ENCODE peak calls at places on chromosomes 7 and 10, in four cellular contexts. One of them, this sample, is unnamed.

GRCh38 chr10:44261296-44261695 is 123.6 kb downstream of the CXCL12 start:
- DNase-seq in H54: no peak
- DNase-seq in epithelial cell of esophagus: no peak
- DNase-seq in fibroblast of lung: no peak
- DNase-seq in this sample: no peak

GRCh38 chr7:44977304-44977858 is 1.4 kb downstream of the MYO1G start:
- DNase-seq in H54: peak
- DNase-seq in epithelial cell of esophagus: peak
- DNase-seq in fibroblast of lung: no peak
- DNase-seq in this sample: no peak

GRCh38 chr7:39952378-39952777 is 2.3 kb downstream of the CDK13 start:
- DNase-seq in H54: peak
- DNase-seq in epithelial cell of esophagus: peak
- DNase-seq in fibroblast of lung: peak
- DNase-seq in this sample: no peak

GRCh38 chr10:102405632-102406031 is 10.1 kb downstream of the NFKB2 start:
- DNase-seq in H54: no peak
- DNase-seq in epithelial cell of esophagus: no peak
- DNase-seq in fibroblast of lung: no peak
- DNase-seq in this sample: no peak

GRCh38 chr10:106481598-106481997 is 682.9 kb downstream of the SORCS1 start:
- DNase-seq in H54: no peak
- DNase-seq in epithelial cell of esophagus: no peak
- DNase-seq in fibroblast of lung: no peak
- DNase-seq in this sample: no peak

GRCh38 chr7:2524808-2525140 is 5.2 kb downstream of the LFNG start:
- DNase-seq in H54: no peak
- DNase-seq in epithelial cell of esophagus: no peak
- DNase-seq in fibroblast of lung: no peak
- DNase-seq in this sample: no peak

GRCh38 chr10:97861351-97861750 is 11.7 kb downstream of the GOLGA7B start:
- DNase-seq in H54: peak
- DNase-seq in epithelial cell of esophagus: peak
- DNase-seq in fibroblast of lung: peak
- DNase-seq in this sample: peak

GRCh38 chr10:112314822-112315474 is 31.7 kb downstream of the TECTB start:
- DNase-seq in H54: peak
- DNase-seq in epithelial cell of esophagus: peak
- DNase-seq in fibroblast of lung: peak
- DNase-seq in this sample: peak

GRCh38 chr10:127882391-127882790 is 10.3 kb downstream of the CLRN3 start:
- DNase-seq in H54: no peak
- DNase-seq in epithelial cell of esophagus: no peak
- DNase-seq in fibroblast of lung: no peak
- DNase-seq in this sample: no peak

GRCh38 chr10:63375859-63376258 is 89.9 kb downstream of the JMJD1C start:
- DNase-seq in H54: no peak
- DNase-seq in epithelial cell of esophagus: no peak
- DNase-seq in fibroblast of lung: peak
- DNase-seq in this sample: no peak

GRCh38 chr7:81926154-81926553 is 156.3 kb upstream of the HGF start:
- DNase-seq in H54: no peak
- DNase-seq in epithelial cell of esophagus: no peak
- DNase-seq in fibroblast of lung: peak
- DNase-seq in this sample: no peak

GRCh38 chr7:22194633-22195273 is 162.2 kb downstream of the RAPGEF5 start:
- DNase-seq in H54: no peak
- DNase-seq in epithelial cell of esophagus: no peak
- DNase-seq in fibroblast of lung: no peak
- DNase-seq in this sample: no peak

GRCh38 chr10:75398238-75398629 is 3.3 kb downstream of the ZNF503 start:
- DNase-seq in H54: no peak
- DNase-seq in epithelial cell of esophagus: peak
- DNase-seq in fibroblast of lung: peak
- DNase-seq in this sample: no peak

GRCh38 chr10:110420401-110421193 is 77.1 kb upstream of the DUSP5 start:
- DNase-seq in H54: no peak
- DNase-seq in epithelial cell of esophagus: peak
- DNase-seq in fibroblast of lung: peak
- DNase-seq in this sample: no peak

GRCh38 chr10:53134050-53134449 is 361.5 kb upstream of the MBL2 start:
- DNase-seq in H54: no peak
- DNase-seq in epithelial cell of esophagus: no peak
- DNase-seq in fibroblast of lung: no peak
- DNase-seq in this sample: no peak

GRCh38 chr7:5590596-5591546 is 167.2 kb upstream of the TNRC18 start:
- DNase-seq in H54: no peak
- DNase-seq in epithelial cell of esophagus: no peak
- DNase-seq in fibroblast of lung: peak
- DNase-seq in this sample: no peak

GRCh38 chr7:78141533-78142281 is 343.1 kb downstream of the PHTF2 start:
- DNase-seq in H54: peak
- DNase-seq in epithelial cell of esophagus: no peak
- DNase-seq in fibroblast of lung: peak
- DNase-seq in this sample: peak

GRCh38 chr10:128286413-128287097 is 160.3 kb upstream of the MKI67 start:
- DNase-seq in H54: no peak
- DNase-seq in epithelial cell of esophagus: no peak
- DNase-seq in fibroblast of lung: no peak
- DNase-seq in this sample: no peak

GRCh38 chr7:92834661-92835139 is 1.7 kb downstream of the CDK6 start:
- DNase-seq in H54: no peak
- DNase-seq in epithelial cell of esophagus: peak
- DNase-seq in fibroblast of lung: no peak
- DNase-seq in this sample: no peak

GRCh38 chr10:121753726-121754476 is 155.7 kb upstream of the FGFR2 start:
- DNase-seq in H54: peak
- DNase-seq in epithelial cell of esophagus: peak
- DNase-seq in fibroblast of lung: peak
- DNase-seq in this sample: peak

GRCh38 chr10:123573236-123574147 is 92.7 kb upstream of the GPR26 start:
- DNase-seq in H54: peak
- DNase-seq in epithelial cell of esophagus: peak
- DNase-seq in fibroblast of lung: no peak
- DNase-seq in this sample: peak

GRCh38 chr10:87618470-87619423 is 40.9 kb upstream of the PAPSS2 start:
- DNase-seq in H54: no peak
- DNase-seq in epithelial cell of esophagus: no peak
- DNase-seq in fibroblast of lung: no peak
- DNase-seq in this sample: no peak

GRCh38 chr7:159010951-159011820 is 133.5 kb downstream of the VIPR2 start:
- DNase-seq in H54: no peak
- DNase-seq in epithelial cell of esophagus: no peak
- DNase-seq in fibroblast of lung: no peak
- DNase-seq in this sample: no peak

GRCh38 chr10:28734940-28735759 is 57.8 kb downstream of the BAMBI start:
- DNase-seq in H54: peak
- DNase-seq in epithelial cell of esophagus: peak
- DNase-seq in fibroblast of lung: peak
- DNase-seq in this sample: peak

GRCh38 chr7:15620491-15621185 is 58.8 kb upstream of the AGMO start:
- DNase-seq in H54: no peak
- DNase-seq in epithelial cell of esophagus: peak
- DNase-seq in fibroblast of lung: no peak
- DNase-seq in this sample: no peak

GRCh38 chr7:50531401-50531906 is 33.8 kb downstream of the DDC start:
- DNase-seq in H54: no peak
- DNase-seq in epithelial cell of esophagus: peak
- DNase-seq in fibroblast of lung: no peak
- DNase-seq in this sample: no peak

GRCh38 chr10:35896011-35896410 is 253.9 kb upstream of the FZD8 start:
- DNase-seq in H54: no peak
- DNase-seq in epithelial cell of esophagus: peak
- DNase-seq in fibroblast of lung: peak
- DNase-seq in this sample: no peak

GRCh38 chr10:34766811-34767516 is 48.1 kb downstream of the PARD3 start:
- DNase-seq in H54: no peak
- DNase-seq in epithelial cell of esophagus: no peak
- DNase-seq in fibroblast of lung: no peak
- DNase-seq in this sample: peak

GRCh38 chr7:24831240-24831639 is 74.0 kb upstream of the GSDME start:
- DNase-seq in H54: no peak
- DNase-seq in epithelial cell of esophagus: no peak
- DNase-seq in fibroblast of lung: peak
- DNase-seq in this sample: no peak

GRCh38 chr7:152342796-152343195 is 93.0 kb downstream of the KMT2C start:
- DNase-seq in H54: no peak
- DNase-seq in epithelial cell of esophagus: no peak
- DNase-seq in fibroblast of lung: no peak
- DNase-seq in this sample: no peak

GRCh38 chr7:230274-230673 is 37.9 kb downstream of the FAM20C start:
- DNase-seq in H54: no peak
- DNase-seq in epithelial cell of esophagus: no peak
- DNase-seq in fibroblast of lung: no peak
- DNase-seq in this sample: no peak

GRCh38 chr10:412109-412508 is 276.9 kb downstream of the ZMYND11 start:
- DNase-seq in H54: no peak
- DNase-seq in epithelial cell of esophagus: no peak
- DNase-seq in fibroblast of lung: no peak
- DNase-seq in this sample: no peak

GRCh38 chr10:32104622-32105509 is 48.6 kb upstream of the KIF5B start:
- DNase-seq in H54: no peak
- DNase-seq in epithelial cell of esophagus: no peak
- DNase-seq in fibroblast of lung: peak
- DNase-seq in this sample: no peak

GRCh38 chr7:134660961-134661376 is 14.3 kb downstream of the BPGM start:
- DNase-seq in H54: peak
- DNase-seq in epithelial cell of esophagus: peak
- DNase-seq in fibroblast of lung: peak
- DNase-seq in this sample: no peak

GRCh38 chr10:35394411-35394851 is 58.1 kb downstream of the CCNY start:
- DNase-seq in H54: no peak
- DNase-seq in epithelial cell of esophagus: no peak
- DNase-seq in fibroblast of lung: no peak
- DNase-seq in this sample: no peak

GRCh38 chr10:58052772-58053171 is 214.9 kb downstream of the IPMK start:
- DNase-seq in H54: peak
- DNase-seq in epithelial cell of esophagus: peak
- DNase-seq in fibroblast of lung: no peak
- DNase-seq in this sample: no peak

GRCh38 chr10:80280071-80280800 is 9.2 kb downstream of the MAT1A start:
- DNase-seq in H54: no peak
- DNase-seq in epithelial cell of esophagus: no peak
- DNase-seq in fibroblast of lung: no peak
- DNase-seq in this sample: no peak

GRCh38 chr10:128077155-128077875 is 48.9 kb downstream of the MKI67 start:
- DNase-seq in H54: no peak
- DNase-seq in epithelial cell of esophagus: no peak
- DNase-seq in fibroblast of lung: no peak
- DNase-seq in this sample: no peak